ENCODE peak calls at places on chromosomes 2 and 18, in six cellular contexts. One of them, this sample, is unnamed.

GRCh38 chr2:8028981-8029380 is 652.9 kb upstream of the ID2 start:
- DNase-seq in stimulated activated CD4-positive, alpha-beta T cell treated with anti-CD3 and anti-CD28 coated beads, Interleukin-2, amount 100 ng/mL, for 48 hours: no peak
- DNase-seq in activated CD4-positive, alpha-beta T cell treated with anti-CD3 and anti-CD28 coated beads, Interleukin-2, amount 50 U/mL, for 4 hours: no peak
- DNase-seq in cardiac fibroblast: no peak
- DNase-seq in body of pancreas: no peak
- DNase-seq in RPMI8226: no peak
- DNase-seq in this sample: no peak

GRCh38 chr2:105072039-105072438 is 34.2 kb downstream of the MRPS9 start:
- DNase-seq in RPMI8226: no peak
- DNase-seq in activated CD4-positive, alpha-beta T cell treated with anti-CD3 and anti-CD28 coated beads, Interleukin-2, amount 50 U/mL, for 4 hours: no peak
- DNase-seq in stimulated activated CD4-positive, alpha-beta T cell treated with anti-CD3 and anti-CD28 coated beads, Interleukin-2, amount 100 ng/mL, for 48 hours: no peak
- DNase-seq in body of pancreas: no peak
- DNase-seq in cardiac fibroblast: no peak
- DNase-seq in this sample: no peak

GRCh38 chr2:39990335-39990734 is 211.3 kb upstream of the THUMPD2 start:
- DNase-seq in stimulated activated CD4-positive, alpha-beta T cell treated with anti-CD3 and anti-CD28 coated beads, Interleukin-2, amount 100 ng/mL, for 48 hours: no peak
- DNase-seq in body of pancreas: no peak
- DNase-seq in RPMI8226: no peak
- DNase-seq in cardiac fibroblast: peak; percentile 6
- DNase-seq in activated CD4-positive, alpha-beta T cell treated with anti-CD3 and anti-CD28 coated beads, Interleukin-2, amount 50 U/mL, for 4 hours: no peak
- DNase-seq in this sample: no peak

GRCh38 chr2:3529316-3530025 is 10.1 kb upstream of the ADI1 start:
- DNase-seq in cardiac fibroblast: no peak
- DNase-seq in body of pancreas: no peak
- DNase-seq in stimulated activated CD4-positive, alpha-beta T cell treated with anti-CD3 and anti-CD28 coated beads, Interleukin-2, amount 100 ng/mL, for 48 hours: no peak
- DNase-seq in activated CD4-positive, alpha-beta T cell treated with anti-CD3 and anti-CD28 coated beads, Interleukin-2, amount 50 U/mL, for 4 hours: no peak
- DNase-seq in RPMI8226: no peak
- DNase-seq in this sample: no peak

GRCh38 chr2:231662028-231662810 is 46.1 kb upstream of the PTMA start:
- DNase-seq in body of pancreas: peak; percentile 95
- DNase-seq in stimulated activated CD4-positive, alpha-beta T cell treated with anti-CD3 and anti-CD28 coated beads, Interleukin-2, amount 100 ng/mL, for 48 hours: peak; percentile 95
- DNase-seq in RPMI8226: peak; percentile 71
- DNase-seq in cardiac fibroblast: peak; percentile 98
- DNase-seq in activated CD4-positive, alpha-beta T cell treated with anti-CD3 and anti-CD28 coated beads, Interleukin-2, amount 50 U/mL, for 4 hours: peak; percentile 93
- DNase-seq in this sample: peak; percentile 92

GRCh38 chr2:117948585-117948984 is 65.3 kb downstream of the CCDC93 start:
- DNase-seq in RPMI8226: no peak
- DNase-seq in body of pancreas: no peak
- DNase-seq in stimulated activated CD4-positive, alpha-beta T cell treated with anti-CD3 and anti-CD28 coated beads, Interleukin-2, amount 100 ng/mL, for 48 hours: no peak
- DNase-seq in activated CD4-positive, alpha-beta T cell treated with anti-CD3 and anti-CD28 coated beads, Interleukin-2, amount 50 U/mL, for 4 hours: no peak
- DNase-seq in cardiac fibroblast: no peak
- DNase-seq in this sample: no peak

GRCh38 chr2:195477996-195478382 is 179.0 kb upstream of the SLC39A10 start:
- DNase-seq in body of pancreas: no peak
- DNase-seq in activated CD4-positive, alpha-beta T cell treated with anti-CD3 and anti-CD28 coated beads, Interleukin-2, amount 50 U/mL, for 4 hours: no peak
- DNase-seq in stimulated activated CD4-positive, alpha-beta T cell treated with anti-CD3 and anti-CD28 coated beads, Interleukin-2, amount 100 ng/mL, for 48 hours: no peak
- DNase-seq in RPMI8226: no peak
- DNase-seq in cardiac fibroblast: peak; percentile 46
- DNase-seq in this sample: no peak

GRCh38 chr2:207782238-207783030 is 12.7 kb upstream of the FZD5 start:
- DNase-seq in activated CD4-positive, alpha-beta T cell treated with anti-CD3 and anti-CD28 coated beads, Interleukin-2, amount 50 U/mL, for 4 hours: no peak
- DNase-seq in RPMI8226: no peak
- DNase-seq in body of pancreas: peak; percentile 79
- DNase-seq in stimulated activated CD4-positive, alpha-beta T cell treated with anti-CD3 and anti-CD28 coated beads, Interleukin-2, amount 100 ng/mL, for 48 hours: no peak
- DNase-seq in cardiac fibroblast: no peak
- DNase-seq in this sample: peak; percentile 41

GRCh38 chr18:65753520-65753919 is 2.7 kb downstream of the CDH7 start:
- DNase-seq in body of pancreas: no peak
- DNase-seq in activated CD4-positive, alpha-beta T cell treated with anti-CD3 and anti-CD28 coated beads, Interleukin-2, amount 50 U/mL, for 4 hours: no peak
- DNase-seq in stimulated activated CD4-positive, alpha-beta T cell treated with anti-CD3 and anti-CD28 coated beads, Interleukin-2, amount 100 ng/mL, for 48 hours: no peak
- DNase-seq in RPMI8226: peak; percentile 64
- DNase-seq in cardiac fibroblast: no peak
- DNase-seq in this sample: no peak

GRCh38 chr2:75604479-75604878 is 42.1 kb upstream of the MRPL19 start:
- DNase-seq in cardiac fibroblast: no peak
- DNase-seq in body of pancreas: no peak
- DNase-seq in RPMI8226: no peak
- DNase-seq in activated CD4-positive, alpha-beta T cell treated with anti-CD3 and anti-CD28 coated beads, Interleukin-2, amount 50 U/mL, for 4 hours: no peak
- DNase-seq in stimulated activated CD4-positive, alpha-beta T cell treated with anti-CD3 and anti-CD28 coated beads, Interleukin-2, amount 100 ng/mL, for 48 hours: no peak
- DNase-seq in this sample: peak; percentile 11

GRCh38 chr18:3547891-3548615 is 98.1 kb downstream of the TGIF1 start:
- DNase-seq in body of pancreas: no peak
- DNase-seq in activated CD4-positive, alpha-beta T cell treated with anti-CD3 and anti-CD28 coated beads, Interleukin-2, amount 50 U/mL, for 4 hours: no peak
- DNase-seq in RPMI8226: no peak
- DNase-seq in cardiac fibroblast: no peak
- DNase-seq in stimulated activated CD4-positive, alpha-beta T cell treated with anti-CD3 and anti-CD28 coated beads, Interleukin-2, amount 100 ng/mL, for 48 hours: no peak
- DNase-seq in this sample: no peak

GRCh38 chr18:5574843-5575242 is 31.0 kb upstream of the EPB41L3 start:
- DNase-seq in cardiac fibroblast: no peak
- DNase-seq in RPMI8226: no peak
- DNase-seq in body of pancreas: no peak
- DNase-seq in activated CD4-positive, alpha-beta T cell treated with anti-CD3 and anti-CD28 coated beads, Interleukin-2, amount 50 U/mL, for 4 hours: no peak
- DNase-seq in stimulated activated CD4-positive, alpha-beta T cell treated with anti-CD3 and anti-CD28 coated beads, Interleukin-2, amount 100 ng/mL, for 48 hours: no peak
- DNase-seq in this sample: no peak

GRCh38 chr2:27799646-27800010 is 28.1 kb downstream of the MRPL33 start:
- DNase-seq in activated CD4-positive, alpha-beta T cell treated with anti-CD3 and anti-CD28 coated beads, Interleukin-2, amount 50 U/mL, for 4 hours: no peak
- DNase-seq in cardiac fibroblast: no peak
- DNase-seq in body of pancreas: no peak
- DNase-seq in stimulated activated CD4-positive, alpha-beta T cell treated with anti-CD3 and anti-CD28 coated beads, Interleukin-2, amount 100 ng/mL, for 48 hours: no peak
- DNase-seq in RPMI8226: no peak
- DNase-seq in this sample: no peak

GRCh38 chr18:8835556-8835955 is 130.2 kb downstream of the MTCL1 start:
- DNase-seq in body of pancreas: no peak
- DNase-seq in stimulated activated CD4-positive, alpha-beta T cell treated with anti-CD3 and anti-CD28 coated beads, Interleukin-2, amount 100 ng/mL, for 48 hours: no peak
- DNase-seq in activated CD4-positive, alpha-beta T cell treated with anti-CD3 and anti-CD28 coated beads, Interleukin-2, amount 50 U/mL, for 4 hours: no peak
- DNase-seq in RPMI8226: no peak
- DNase-seq in cardiac fibroblast: peak; percentile 88
- DNase-seq in this sample: no peak

GRCh38 chr2:76749858-76750257 is 772.3 kb downstream of the LRRTM4 start:
- DNase-seq in body of pancreas: no peak
- DNase-seq in RPMI8226: no peak
- DNase-seq in cardiac fibroblast: no peak
- DNase-seq in activated CD4-positive, alpha-beta T cell treated with anti-CD3 and anti-CD28 coated beads, Interleukin-2, amount 50 U/mL, for 4 hours: no peak
- DNase-seq in stimulated activated CD4-positive, alpha-beta T cell treated with anti-CD3 and anti-CD28 coated beads, Interleukin-2, amount 100 ng/mL, for 48 hours: no peak
- DNase-seq in this sample: no peak